ENCODE peak calls at places on chromosomes 2 and 18, in ten cellular contexts. L is cardiac fibroblast, F is endodermal cell, S is hepatocyte, I is AG10803, W is sigmoid colon, P is foreskin keratinocyte, R is B cell, G is Peyer's patch, V is WTC11. T is an unnamed sample.

GRCh38 chr18:24992491-24992890 is 359.5 kb downstream of the ZNF521 start:
- DNase-seq in L (no peak), F (no peak), S (no peak), I (no peak), W (no peak), P (no peak), R (no peak), G (no peak), V (no peak), T (no peak)

GRCh38 chr2:152054593-152054992 is 44.3 kb downstream of the CACNB4 start:
- DNase-seq in L (peak; percentile 87), F (no peak), S (no peak), I (peak; percentile 93), W (no peak), P (peak; percentile 40), R (no peak), G (no peak), V (no peak), T (peak; percentile 36)

GRCh38 chr18:41126541-41127235 is 828.3 kb upstream of the PIK3C3 start:
- DNase-seq in L (peak; percentile 83), F (no peak), S (no peak), I (peak; percentile 73), W (no peak), P (peak; percentile 85), R (no peak), G (no peak), V (no peak), T (no peak)

GRCh38 chr2:240189686-240190085 is 49.2 kb upstream of the OTOS start:
- DNase-seq in L (no peak), F (peak; percentile 15), S (no peak), I (no peak), W (peak; percentile 34), P (no peak), R (no peak), G (no peak), V (no peak), T (no peak)

GRCh38 chr18:50627594-50628542 is 68.0 kb downstream of the MAPK4 start:
- DNase-seq in L (no peak), F (peak; percentile 33), S (no peak), I (no peak), W (peak; percentile 52), P (no peak), R (no peak), G (no peak), V (no peak), T (peak; percentile 2)

GRCh38 chr2:70553334-70553583 is 367 bp downstream of the TGFA start:
- DNase-seq in L (no peak), F (peak; percentile 88), S (peak; percentile 70), I (no peak), W (no peak), P (peak; percentile 57), R (no peak), G (peak; percentile 73), V (peak; percentile 61), T (peak; percentile 29)

GRCh38 chr18:49371786-49372185 is 88.7 kb downstream of the DYM start:
- DNase-seq in L (no peak), F (no peak), S (no peak), I (peak; percentile 70), W (no peak), P (no peak), R (no peak), G (no peak), V (no peak), T (no peak)

GRCh38 chr18:42274488-42275137 is 319.6 kb downstream of the PIK3C3 start:
- DNase-seq in L (peak; percentile 23), F (peak; percentile 62), S (peak; percentile 21), I (peak; percentile 55), W (no peak), P (peak; percentile 2), R (no peak), G (no peak), V (no peak), T (no peak)

GRCh38 chr2:241139531-241140444 is 9.5 kb downstream of the PASK start:
- DNase-seq in L (no peak), F (no peak), S (no peak), I (no peak), W (peak; percentile 32), P (no peak), R (no peak), G (peak; percentile 37), V (no peak), T (no peak)

GRCh38 chr2:240955306-240956101 is 42.9 kb upstream of the SNED1 start:
- DNase-seq in L (no peak), F (peak; percentile 31), S (no peak), I (no peak), W (peak; percentile 59), P (no peak), R (no peak), G (peak; percentile 38), V (no peak), T (no peak)

GRCh38 chr2:57376985-57377384 is 669.6 kb upstream of the VRK2 start:
- DNase-seq in L (peak; percentile 41), F (no peak), S (peak; percentile 18), I (peak; percentile 1), W (no peak), P (no peak), R (no peak), G (no peak), V (no peak), T (no peak)
- TF ChIP-seq CTCF in L (peak; percentile 33), F (peak; percentile 77), S (peak; percentile 54), I (peak; percentile 32), W (no peak), P (peak; percentile 59), R (no peak), G (no peak), V (no peak), T (no peak)

GRCh38 chr2:101815154-101815553 is 117.6 kb downstream of the MAP4K4 start:
- DNase-seq in L (no peak), F (no peak), S (no peak), I (no peak), W (no peak), P (no peak), R (no peak), G (no peak), V (no peak), T (no peak)

GRCh38 chr2:101814752-101815151 is 117.2 kb downstream of the MAP4K4 start:
- DNase-seq in L (no peak), F (no peak), S (no peak), I (no peak), W (no peak), P (no peak), R (no peak), G (no peak), V (no peak), T (no peak)

GRCh38 chr2:101816598-101816997 is 119.1 kb downstream of the MAP4K4 start:
- DNase-seq in L (no peak), F (no peak), S (no peak), I (no peak), W (no peak), P (no peak), R (no peak), G (no peak), V (no peak), T (no peak)

GRCh38 chr2:101817488-101817887 is 120.0 kb downstream of the MAP4K4 start:
- DNase-seq in L (no peak), F (no peak), S (no peak), I (no peak), W (no peak), P (no peak), R (no peak), G (no peak), V (no peak), T (no peak)

DNA sequence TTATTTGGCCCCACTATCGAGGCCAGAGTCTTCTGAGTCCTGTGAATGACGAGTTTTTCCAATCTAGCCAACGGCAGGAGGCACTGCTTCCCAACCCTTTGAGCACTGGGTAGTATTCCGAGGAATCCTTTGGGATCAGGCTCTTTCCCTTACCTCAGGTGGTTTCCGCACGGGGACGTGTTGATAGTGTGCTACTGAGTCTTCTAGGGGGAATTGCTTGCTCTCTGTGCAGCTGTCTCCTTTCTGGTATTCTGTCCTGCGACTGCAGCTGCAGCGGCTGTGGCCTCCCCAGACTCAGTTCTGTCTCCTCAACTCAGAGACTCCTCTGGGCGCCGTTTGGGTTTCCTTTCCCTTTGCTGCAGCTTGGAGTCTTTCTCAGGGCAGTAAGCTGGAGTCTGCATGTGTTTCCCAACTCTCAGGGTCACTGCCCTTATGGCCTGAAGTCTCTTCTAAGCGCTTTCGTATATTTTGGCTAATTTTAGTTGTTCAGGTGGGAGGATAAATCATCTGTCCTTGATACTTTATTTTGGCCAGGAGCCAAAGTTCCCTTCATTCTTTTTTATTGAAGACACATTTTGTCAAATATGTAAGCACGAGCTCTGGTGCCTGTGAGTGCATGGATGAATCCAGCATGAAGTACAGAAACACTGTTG is 118.4 kb downstream of the MAP4K4 start:
- DNase-seq in L (peak; percentile 57), F (no peak), S (no peak), I (peak; percentile 51), W (no peak), P (no peak), R (no peak), G (no peak), V (no peak), T (no peak)
- TF ChIP-seq CTCF in L (peak; percentile 10), F (peak; percentile 15), S (no peak), I (no peak), W (no peak), P (peak; percentile 2), R (no peak), G (no peak), V (no peak), T (no peak)

DNA sequence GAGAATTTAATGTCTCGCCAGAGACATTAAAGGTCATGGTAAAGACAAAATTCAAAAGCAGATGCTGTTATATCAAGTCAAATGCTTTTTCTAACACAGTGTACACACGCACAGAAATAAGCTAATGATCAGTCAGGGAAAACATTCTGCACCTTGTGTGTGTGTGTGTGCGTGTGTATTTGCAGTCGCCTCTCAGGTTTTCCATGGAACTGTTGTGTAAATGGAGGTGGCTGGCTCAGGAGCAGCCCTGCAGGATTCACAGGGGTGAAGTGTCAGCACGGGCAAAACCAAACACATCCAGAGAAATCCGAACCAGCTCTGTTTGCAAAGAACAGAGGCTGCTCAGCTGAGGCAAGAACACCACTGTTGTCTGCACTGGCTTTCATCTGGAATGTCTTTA is 76.2 kb upstream of the YWHAQ start:
- DNase-seq in L (no peak), F (peak; percentile 36), S (peak; percentile 43), I (no peak), W (no peak), P (no peak), R (no peak), G (no peak), V (no peak), T (no peak)
- TF ChIP-seq CTCF in L (no peak), F (no peak), S (no peak), I (no peak), W (no peak), P (no peak), R (no peak), G (no peak), V (no peak), T (no peak)

GRCh38 chr2:202704248-202704647 is 69.5 kb downstream of the FAM117B start:
- DNase-seq in L (no peak), F (no peak), S (no peak), I (no peak), W (no peak), P (no peak), R (no peak), G (no peak), V (no peak), T (no peak)

GRCh38 chr2:202703091-202703490 is 68.3 kb downstream of the FAM117B start:
- DNase-seq in L (no peak), F (no peak), S (no peak), I (no peak), W (no peak), P (peak; percentile 64), R (no peak), G (no peak), V (no peak), T (no peak)

GRCh38 chr2:202700075-202700901 is 65.5 kb downstream of the FAM117B start:
- DNase-seq in L (no peak), F (no peak), S (no peak), I (no peak), W (no peak), P (no peak), R (no peak), G (no peak), V (no peak), T (no peak)

GRCh38 chr2:202705446-202706020 is 70.8 kb downstream of the FAM117B start:
- DNase-seq in L (no peak), F (no peak), S (no peak), I (no peak), W (no peak), P (no peak), R (no peak), G (no peak), V (no peak), T (no peak)
- TF ChIP-seq CTCF in L (no peak), F (no peak), S (no peak), I (no peak), W (no peak), P (no peak), R (no peak), G (no peak), V (no peak), T (no peak)

T was measured in RWPE1.